ENCODE peak calls at places on chromosomes 6 and 20, in nine cellular contexts. J is bronchial epithelial cell; F is activated naive CD8-positive, alpha-beta T cell treated with anti-CD3 and anti-CD28 coated beads, Interleukin-2, amount 50 U/mL, for 16 hours; K is effector memory CD4-positive, alpha-beta T cell; R is epithelial cell of esophagus; L is SJSA1; Y is kidney epithelial cell; W is naive thymus-derived CD8-positive, alpha-beta T cell; G is SW 1271. X is an unnamed sample.

GRCh38 chr20:19903168-19903676 is 113.9 kb upstream of the NAA20 start:
- DNase-seq in R (peak), F (no peak), Y (no peak), G (no peak), W (no peak), J (peak), K (no peak), L (peak), X (no peak)

GRCh38 chr20:48760403-48760889 is 67.4 kb downstream of the PREX1 start:
- DNase-seq in J (peak), W (peak), F (peak), L (no peak), K (peak), Y (peak), R (peak), G (no peak), X (peak)

GRCh38 chr6:36751091-36751490 is 53.5 kb downstream of the RAB44 start:
- DNase-seq in K (no peak), Y (no peak), L (no peak), R (peak), J (peak), W (no peak), G (no peak), F (no peak), X (no peak)

GRCh38 chr6:5082487-5083306 is 2.4 kb upstream of the PPP1R3G start:
- DNase-seq in W (no peak), L (peak), J (peak), F (no peak), R (peak), G (no peak), K (no peak), Y (peak), X (peak)

GRCh38 chr6:144659202-144659731 is 374.1 kb downstream of the UTRN start:
- DNase-seq in K (no peak), J (no peak), F (no peak), G (no peak), R (no peak), Y (peak), W (no peak), L (peak), X (peak)

GRCh38 chr20:60525397-60525796 is 567.2 kb downstream of the CDH26 start:
- DNase-seq in K (no peak), Y (no peak), G (no peak), J (no peak), R (no peak), F (no peak), L (no peak), W (no peak), X (no peak)

GRCh38 chr20:4894409-4894808 is 106.9 kb downstream of the SLC23A2 start:
- DNase-seq in L (no peak), Y (no peak), K (no peak), J (no peak), R (no peak), W (no peak), G (no peak), F (no peak), X (no peak)

GRCh38 chr6:53496797-53497196 is 48.1 kb downstream of the GCLC start:
- DNase-seq in F (no peak), R (peak), Y (peak), J (peak), G (no peak), K (no peak), L (peak), W (no peak), X (peak)

GRCh38 chr6:7136859-7137334 is 29.1 kb downstream of the RREB1 start:
- DNase-seq in L (no peak), J (no peak), Y (no peak), R (no peak), W (no peak), G (no peak), F (no peak), K (no peak), X (no peak)

GRCh38 chr6:169452117-169452868 is 198.6 kb upstream of the THBS2 start:
- DNase-seq in Y (peak), W (no peak), R (peak), F (no peak), L (peak), G (no peak), J (peak), K (no peak), X (peak)

GRCh38 chr6:133551847-133552331 is 310.7 kb downstream of the EYA4 start:
- DNase-seq in J (peak), K (no peak), G (no peak), W (no peak), F (no peak), R (peak), L (peak), Y (peak), X (peak)

GRCh38 chr20:4560667-4561066 is 161.0 kb upstream of the PRND start:
- DNase-seq in K (no peak), G (no peak), L (no peak), F (no peak), Y (no peak), W (no peak), R (no peak), J (no peak), X (no peak)

X was measured in renal cortical epithelial cell.